ENCODE peak calls at places on chromosomes 4 and X, in six cellular contexts. O is AG09319, Q is progenitor cell of endocrine pancreas, M is lower leg skin, E is WTC11, U is Calu3. Z is an unnamed sample.

GRCh38 chr4:184814686-184815045 is 11.1 kb downstream of the ACSL1 start:
- DNase-seq in U (no peak), O (no peak), Q (no peak), E (no peak), M (peak), Z (no peak)

GRCh38 chrX:19807414-19807813 is 80.0 kb downstream of the SH3KBP1 start:
- DNase-seq in O (no peak), U (no peak), Q (no peak), E (no peak), M (no peak), Z (no peak)

GRCh38 chrX:97984641-97985040 is 1100.9 kb downstream of the RPA4 start:
- DNase-seq in M (no peak), U (no peak), Q (no peak), E (no peak), O (no peak), Z (no peak)

GRCh38 chrX:53312946-53313745 is 31.8 kb upstream of the IQSEC2 start:
- DNase-seq in U (peak), E (peak), Q (peak), M (peak), O (peak), Z (peak)

GRCh38 chr4:87391783-87392054 is 731 bp upstream of the HSD17B11 start:
- DNase-seq in O (no peak), U (no peak), M (no peak), E (no peak), Q (no peak), Z (no peak)

GRCh38 chr4:168925789-168926490 is 84.1 kb downstream of the CBR4 start:
- DNase-seq in M (no peak), O (no peak), Q (no peak), U (no peak), E (no peak), Z (no peak)

GRCh38 chr4:150206265-150206664 is 128.0 kb downstream of the DCLK2 start:
- DNase-seq in U (no peak), E (no peak), Q (no peak), M (no peak), O (no peak), Z (no peak)

GRCh38 chr4:142044271-142044670 is 407.9 kb downstream of the IL15 start:
- DNase-seq in E (no peak), U (no peak), O (no peak), Q (no peak), M (no peak), Z (no peak)

GRCh38 chrX:40474205-40474626 is 106.6 kb upstream of the ATP6AP2 start:
- DNase-seq in E (peak), Q (peak), O (no peak), U (peak), M (no peak), Z (no peak)

GRCh38 chrX:44903107-44903506 is 30.1 kb downstream of the KDM6A start:
- DNase-seq in M (no peak), E (no peak), U (no peak), Q (no peak), O (no peak), Z (no peak)

GRCh38 chr4:188444500-188444899 is 305.3 kb downstream of the TRIML1 start:
- DNase-seq in U (no peak), Q (no peak), M (no peak), E (no peak), O (no peak), Z (no peak)

GRCh38 chr4:105088110-105088879 is 58.4 kb upstream of the TET2 start:
- DNase-seq in Q (no peak), M (no peak), O (peak), U (no peak), E (no peak), Z (no peak)

GRCh38 chr4:108336076-108336475 is 167.3 kb upstream of the LEF1 start:
- DNase-seq in E (no peak), U (no peak), Q (no peak), O (no peak), M (no peak), Z (no peak)

GRCh38 chr4:136281307-136281706 is 1251.0 kb downstream of the PCDH18 start:
- DNase-seq in O (no peak), M (no peak), E (peak), Q (no peak), U (no peak), Z (no peak)

GRCh38 chrX:108186811-108187210 is 95.2 kb downstream of the ATG4A start:
- DNase-seq in O (peak), M (no peak), E (no peak), U (peak), Q (no peak), Z (no peak)

DNA sequence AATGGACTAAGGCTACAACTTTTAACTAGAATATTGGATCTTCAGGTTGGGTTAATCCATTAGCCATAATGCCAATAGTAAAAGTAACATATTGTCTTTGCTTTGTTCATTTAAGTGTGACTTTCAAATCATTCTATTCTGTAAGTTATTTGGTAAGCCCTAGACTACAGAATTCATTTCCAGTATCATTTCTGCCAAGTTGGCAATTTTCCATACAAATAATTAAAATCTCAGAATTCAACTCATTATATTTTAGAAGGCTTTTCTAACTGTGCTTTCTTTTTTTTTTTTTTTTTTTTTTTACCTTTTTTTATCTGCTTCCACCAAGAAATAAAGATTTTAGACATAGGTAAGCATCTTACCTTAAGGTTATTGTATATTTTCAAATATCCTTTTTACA is 173.4 kb downstream of the DCTD start:
- DNase-seq in E (no peak), Q (no peak), M (no peak), U (no peak), O (no peak), Z (no peak)
- TF ChIP-seq CTCF in E (no peak), Q (no peak), M (no peak), U (no peak), O (no peak), Z (no peak)

GRCh38 chr4:103802766-103803165 is 83.0 kb upstream of the TACR3 start:
- DNase-seq in U (no peak), M (no peak), O (no peak), E (no peak), Q (no peak), Z (no peak)
- TF ChIP-seq CTCF in U (no peak), M (no peak), O (no peak), E (no peak), Q (no peak), Z (no peak)

GRCh38 chrX:15815779-15816452 is 25.6 kb downstream of the ZRSR2 start:
- DNase-seq in U (peak), M (no peak), O (no peak), E (peak), Q (no peak), Z (no peak)
- TF ChIP-seq CTCF in U (peak), M (no peak), O (peak), E (no peak), Q (peak), Z (no peak)

DNA sequence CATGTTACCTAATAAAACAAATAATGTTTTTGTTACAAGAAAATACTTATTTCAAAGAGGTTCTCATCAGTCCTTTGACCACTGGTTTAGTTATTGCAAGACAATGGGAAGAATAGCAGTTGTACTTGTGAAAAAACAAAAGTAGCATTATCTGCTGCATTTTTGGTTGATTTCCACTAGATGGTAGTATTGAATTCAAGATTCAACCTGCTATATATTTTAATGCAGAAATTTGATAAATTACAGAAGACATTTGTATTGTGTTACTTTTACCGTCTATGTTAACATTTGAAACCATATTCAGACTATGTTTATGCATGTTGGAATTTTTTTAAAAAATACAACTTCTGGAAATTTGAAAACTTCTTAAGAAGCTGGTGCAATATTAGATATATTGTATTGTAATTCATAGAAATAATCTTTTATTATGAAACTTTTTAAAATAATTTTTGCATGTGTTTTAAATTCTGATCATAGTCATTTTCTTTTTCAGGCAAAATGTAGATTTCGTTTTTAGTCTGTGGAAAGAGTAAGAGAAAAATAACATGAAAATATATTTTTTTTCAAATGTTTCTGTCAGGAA is 56.4 kb downstream of the SPCS3 start:
- DNase-seq in O (no peak), E (no peak), U (no peak), Q (no peak), M (no peak), Z (no peak)
- TF ChIP-seq CTCF in O (peak), E (no peak), U (no peak), Q (peak), M (no peak), Z (no peak)

GRCh38 chrX:29468911-29469494 is 746.4 kb upstream of the MAGEB2 start:
- DNase-seq in M (no peak), O (no peak), Q (no peak), E (no peak), U (no peak), Z (no peak)
- TF ChIP-seq CTCF in M (no peak), O (no peak), Q (no peak), E (no peak), U (no peak), Z (no peak)

DNA sequence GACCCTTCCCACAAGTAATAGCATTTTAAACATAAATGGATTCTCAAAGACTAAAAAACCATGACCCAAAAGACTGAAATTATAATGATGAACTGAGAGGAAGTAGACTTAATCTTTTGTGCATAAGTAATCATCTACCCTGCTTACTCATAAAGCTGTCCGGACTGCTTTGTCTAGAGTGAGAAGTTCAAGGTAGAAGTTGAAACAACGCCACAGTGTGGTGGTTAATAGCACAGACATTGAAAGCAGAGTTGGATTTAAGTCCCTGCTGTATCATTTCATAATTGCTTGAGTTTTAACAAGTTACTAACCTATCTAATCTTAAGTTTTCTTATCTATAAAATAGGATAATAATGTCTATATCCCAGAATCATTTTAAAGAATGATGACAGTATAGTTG is 346.5 kb downstream of the CENPC start:
- DNase-seq in Q (no peak), M (no peak), E (no peak), O (no peak), U (peak), Z (no peak)
- TF ChIP-seq CTCF in Q (peak), M (no peak), E (peak), O (no peak), U (no peak), Z (no peak)

DNA sequence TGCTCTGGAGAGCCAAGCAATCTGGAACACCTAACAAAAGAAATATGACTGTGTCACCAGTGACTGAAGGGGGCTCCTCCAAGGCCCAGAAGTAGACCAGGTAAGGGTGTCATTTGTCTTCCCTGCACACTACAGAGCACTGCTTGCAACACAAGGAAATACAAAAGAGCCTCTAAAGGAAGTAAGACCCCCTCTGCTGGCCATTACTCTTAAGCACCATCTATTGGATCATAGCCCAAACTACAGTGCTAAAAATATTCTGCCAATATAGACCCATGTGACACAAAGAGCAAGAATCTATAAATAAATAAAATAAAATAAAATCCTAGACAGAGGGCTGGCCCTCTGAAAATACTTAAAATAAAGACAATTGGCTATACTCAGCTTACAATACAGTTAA is 528.7 kb downstream of the TMA16 start:
- DNase-seq in E (no peak), U (no peak), O (no peak), Q (no peak), M (no peak), Z (no peak)
- TF ChIP-seq CTCF in E (no peak), U (no peak), O (no peak), Q (peak), M (no peak), Z (no peak)

GRCh38 chr4:7042697-7043464 is at the start of gene TADA2B:
- DNase-seq in U (peak), E (peak), M (peak), Q (peak), O (peak), Z (peak)
- TF ChIP-seq CTCF in U (no peak), E (no peak), M (no peak), Q (peak), O (peak), Z (no peak)

GRCh38 chrX:2926664-2927275 is 2.4 kb downstream of the ARSD start:
- DNase-seq in E (no peak), M (no peak), O (no peak), U (no peak), Q (no peak), Z (no peak)

GRCh38 chrX:2921193-2921592 is 7.9 kb downstream of the ARSD start:
- DNase-seq in Q (no peak), U (no peak), E (no peak), M (no peak), O (no peak), Z (no peak)

GRCh38 chrX:2924151-2924550 is 5.0 kb downstream of the ARSD start:
- DNase-seq in Q (no peak), O (no peak), U (no peak), M (no peak), E (no peak), Z (no peak)

GRCh38 chrX:2917767-2918166 is 11.4 kb downstream of the ARSD start:
- DNase-seq in M (no peak), U (no peak), O (no peak), Q (no peak), E (no peak), Z (no peak)

DNA sequence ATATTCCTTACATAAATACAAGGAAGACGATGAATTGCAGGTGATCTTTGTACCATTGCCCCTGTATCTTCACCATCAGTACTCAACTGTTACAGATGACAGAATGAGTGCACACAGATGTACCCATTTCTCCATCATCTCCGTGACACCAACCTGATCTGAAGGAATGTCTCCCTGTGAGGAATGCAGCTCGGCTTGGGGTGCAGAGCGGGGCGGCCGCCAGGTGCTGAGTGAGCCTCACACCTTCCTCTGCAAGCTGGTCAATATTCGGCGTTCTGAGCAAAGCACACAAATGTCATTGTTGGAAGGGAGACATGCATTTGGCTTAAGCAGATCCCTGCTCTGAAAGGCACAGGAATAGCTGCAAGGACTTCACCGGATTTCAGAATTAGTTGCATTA is 7.4 kb downstream of the ARSD start:
- DNase-seq in E (no peak), O (no peak), M (no peak), U (no peak), Q (no peak), Z (no peak)
- TF ChIP-seq CTCF in E (no peak), O (no peak), M (no peak), U (no peak), Q (no peak), Z (no peak)

Z was measured in activated B cell treated with CpG ODN at 0.5 μM for 24 hours.